ENCODE peak calls at places on chromosomes 3 and 15, in eight cellular contexts. O is NB4, M is A549, X is fibroblast of villous mesenchyme, K is astrocyte of the spinal cord, P is colonic mucosa, E is H9, V is fibroblast of pulmonary artery. U is an unnamed sample.

GRCh38 chr15:25173241-25174028 is 218.6 kb downstream of the SNRPN start:
- DNase-seq in O (no peak), M (no peak), X (no peak), K (no peak), P (peak; percentile 9), E (peak; percentile 7), V (no peak), U (no peak)

GRCh38 chr3:189393598-189393997 is 221.8 kb downstream of the TPRG1 start:
- DNase-seq in O (peak; percentile 85), M (peak; percentile 3), X (peak; percentile 73), K (no peak), P (no peak), E (no peak), V (peak; percentile 26), U (no peak)

GRCh38 chr3:143769663-143770062 is 78.6 kb downstream of the SLC9A9 start:
- DNase-seq in O (no peak), M (no peak), X (peak; percentile 74), K (peak; percentile 46), P (no peak), E (no peak), V (peak; percentile 75), U (no peak)

GRCh38 chr3:152417181-152417580 is 148.5 kb downstream of the MBNL1 start:
- DNase-seq in O (no peak), M (no peak), X (no peak), K (no peak), P (no peak), E (no peak), V (no peak), U (no peak)

GRCh38 chr3:11774296-11774877 is 72.3 kb downstream of the TAMM41 start:
- DNase-seq in O (peak; percentile 43), M (peak; percentile 74), X (peak; percentile 62), K (peak; percentile 41), P (peak; percentile 49), E (peak; percentile 85), V (peak; percentile 57), U (peak; percentile 45)

GRCh38 chr15:41891226-41891625 is 2.6 kb downstream of the SPTBN5 start:
- DNase-seq in O (no peak), M (no peak), X (no peak), K (no peak), P (no peak), E (no peak), V (no peak), U (no peak)

GRCh38 chr15:73991260-73991659 is 835 bp downstream of the STOML1 start:
- DNase-seq in O (no peak), M (no peak), X (peak; percentile 55), K (peak; percentile 32), P (peak; percentile 57), E (no peak), V (peak; percentile 84), U (no peak)

GRCh38 chr3:167493240-167493639 is 19.4 kb upstream of the SERPINI2 start:
- DNase-seq in O (peak; percentile 5), M (peak; percentile 0), X (no peak), K (no peak), P (no peak), E (peak; percentile 69), V (no peak), U (no peak)

GRCh38 chr3:123724306-123724705 is 139.5 kb upstream of the HACD2 start:
- DNase-seq in O (peak; percentile 3), M (no peak), X (peak; percentile 41), K (no peak), P (no peak), E (peak; percentile 47), V (peak; percentile 33), U (no peak)

GRCh38 chr15:78840661-78841060 is 29.4 kb upstream of the ADAMTS7 start:
- DNase-seq in O (peak; percentile 78), M (no peak), X (no peak), K (no peak), P (no peak), E (no peak), V (no peak), U (no peak)

GRCh38 chr15:63402498-63403253 is 21.0 kb upstream of the CA12 start:
- DNase-seq in O (peak; percentile 53), M (peak; percentile 55), X (peak; percentile 48), K (peak; percentile 65), P (no peak), E (no peak), V (peak; percentile 71), U (no peak)

GRCh38 chr3:29026301-29026700 is 254.6 kb upstream of the RBMS3 start:
- DNase-seq in O (no peak), M (no peak), X (no peak), K (no peak), P (no peak), E (no peak), V (no peak), U (no peak)

GRCh38 chr3:69567026-69567767 is 172.1 kb upstream of the MITF start:
- DNase-seq in O (no peak), M (no peak), X (no peak), K (no peak), P (no peak), E (no peak), V (no peak), U (no peak)

GRCh38 chr15:92205255-92205739 is 188.4 kb upstream of the ST8SIA2 start:
- DNase-seq in O (no peak), M (no peak), X (no peak), K (no peak), P (no peak), E (peak; percentile 72), V (no peak), U (no peak)

GRCh38 chr3:100969557-100969916 is 23.7 kb downstream of the ABI3BP start:
- DNase-seq in O (no peak), M (no peak), X (no peak), K (no peak), P (no peak), E (no peak), V (no peak), U (no peak)

DNA sequence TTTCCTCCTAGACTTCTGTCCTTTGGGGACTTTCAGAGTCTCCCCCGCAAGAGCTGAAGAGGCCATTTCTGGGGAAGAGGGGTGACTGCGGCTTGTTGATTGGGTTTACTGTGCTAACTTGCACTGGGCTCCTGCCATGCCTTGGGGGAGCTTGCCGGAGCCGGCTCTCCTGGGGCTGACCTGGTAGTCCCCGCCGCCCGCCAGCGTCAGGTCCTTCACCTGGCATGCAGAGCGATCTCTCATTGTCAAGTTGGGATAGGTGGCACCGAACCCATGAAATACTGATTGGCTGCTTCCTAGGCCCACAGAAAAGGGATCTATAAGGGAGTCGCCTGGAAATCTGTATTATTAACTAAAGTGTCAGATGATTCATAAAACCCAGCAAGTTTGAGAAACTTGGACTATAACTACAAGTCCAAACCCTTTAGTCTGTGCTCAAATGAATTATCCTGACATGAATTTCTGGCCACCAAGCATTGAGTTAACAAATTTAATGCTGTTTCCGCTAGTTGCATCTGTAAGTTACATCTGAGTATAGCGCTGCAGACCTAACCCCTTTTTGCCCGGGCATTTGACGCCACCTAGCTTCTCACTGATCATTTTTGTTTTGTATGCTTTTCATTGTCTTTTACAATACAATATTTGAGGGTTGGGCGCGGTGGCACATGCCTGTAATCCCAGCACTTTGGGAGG is 605 bp upstream of the IMP3 start:
- DNase-seq in O (peak; percentile 90), M (peak; percentile 78), X (peak; percentile 53), K (peak; percentile 72), P (no peak), E (no peak), V (peak; percentile 66), U (no peak)
- TF ChIP-seq CTCF in O (peak; percentile 37), M (peak; percentile 76), X (peak; percentile 30), K (peak; percentile 21), P (no peak), E (peak; percentile 24), V (peak; percentile 28), U (no peak)

DNA sequence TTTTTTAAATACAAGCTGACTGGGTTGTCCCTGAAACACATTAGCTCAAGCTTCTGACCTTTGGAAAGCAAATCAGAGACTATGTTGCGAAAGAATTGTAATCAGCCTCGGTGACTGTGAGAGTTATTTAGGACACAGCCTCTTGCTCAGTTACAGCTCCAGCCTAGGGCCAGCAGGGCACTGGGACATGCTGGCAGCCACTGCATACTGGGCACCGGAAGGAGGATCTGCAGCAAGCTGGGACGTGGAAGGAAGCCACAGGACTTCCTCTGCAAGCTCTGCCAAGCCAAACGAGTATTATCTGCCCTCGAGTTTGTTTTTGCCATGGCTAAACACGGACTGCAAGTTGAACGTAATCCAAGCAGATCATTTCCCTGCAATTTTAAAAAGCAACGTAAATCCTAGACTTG is 24.4 kb upstream of the COPG1 start:
- DNase-seq in O (peak; percentile 86), M (peak; percentile 80), X (peak; percentile 88), K (peak; percentile 41), P (peak; percentile 85), E (peak; percentile 43), V (peak; percentile 72), U (no peak)
- TF ChIP-seq CTCF in O (no peak), M (no peak), X (no peak), K (no peak), P (no peak), E (no peak), V (no peak), U (no peak)

GRCh38 chr15:65083262-65083701 is 6.7 kb downstream of the KBTBD13 start:
- DNase-seq in O (no peak), M (no peak), X (peak; percentile 44), K (peak; percentile 32), P (no peak), E (peak; percentile 61), V (peak; percentile 65), U (peak; percentile 45)
- TF ChIP-seq CTCF in O (no peak), M (no peak), X (peak; percentile 39), K (peak; percentile 53), P (no peak), E (peak; percentile 51), V (peak; percentile 49), U (peak; percentile 12)

DNA sequence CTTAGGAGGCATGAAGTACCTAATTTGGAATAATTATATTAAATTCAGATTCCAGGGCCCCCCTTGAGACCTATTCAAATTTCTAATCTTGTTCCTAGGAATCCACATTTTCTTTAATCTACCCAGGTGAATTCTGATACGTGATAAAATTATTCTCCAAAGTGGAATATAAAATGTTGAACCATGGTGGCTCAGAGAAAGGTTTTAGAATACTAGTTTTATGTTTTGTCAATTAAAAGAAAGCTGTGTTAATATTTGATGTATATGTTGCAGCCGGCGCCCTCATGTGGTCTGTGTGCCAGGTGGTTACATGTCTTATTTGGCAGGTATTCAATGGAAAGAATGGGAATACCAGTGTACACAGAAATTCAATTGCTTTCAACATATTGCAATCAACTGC is 321.8 kb downstream of the FEZF2 start:
- DNase-seq in O (peak; percentile 4), M (no peak), X (peak; percentile 20), K (peak; percentile 27), P (peak; percentile 40), E (no peak), V (peak; percentile 40), U (no peak)
- TF ChIP-seq CTCF in O (no peak), M (no peak), X (peak; percentile 30), K (peak; percentile 28), P (peak; percentile 21), E (peak; percentile 75), V (peak; percentile 38), U (peak; percentile 20)

U was measured in nephron progenitor cell.